ENCODE peak calls at places on chromosomes 4 and X, in five cellular contexts. G, S, A, V and E are unnamed samples.

GRCh38 chrX:130896816-130897508 is 6.0 kb downstream of the ENOX2 start:
- DNase-seq in G (no peak), S (no peak), A (no peak), V (no peak), E (no peak)

GRCh38 chrX:103330601-103331397 is 760 bp downstream of the TCEAL7 start:
- DNase-seq in G (no peak), S (no peak), A (no peak), V (peak; percentile 35), E (no peak)

GRCh38 chr4:132062611-132063239 is 1086.4 kb upstream of the PCDH10 start:
- DNase-seq in G (no peak), S (no peak), A (no peak), V (no peak), E (no peak)

GRCh38 chrX:70038951-70039350 is 10.8 kb downstream of the AWAT2 start:
- DNase-seq in G (no peak), S (no peak), A (no peak), V (no peak), E (no peak)

GRCh38 chrX:57134702-57135101 is 2.5 kb downstream of the SPIN2A start:
- DNase-seq in G (peak; percentile 72), S (no peak), A (no peak), V (no peak), E (no peak)

GRCh38 chrX:106917830-106918500 is 2.2 kb upstream of the CLDN2 start:
- DNase-seq in G (peak; percentile 95), S (no peak), A (peak; percentile 59), V (no peak), E (no peak)

GRCh38 chr4:129839687-129840086 is 743.7 kb downstream of the C4orf33 start:
- DNase-seq in G (no peak), S (no peak), A (no peak), V (no peak), E (no peak)

GRCh38 chrX:112081781-112082482 is 644 bp downstream of the TRPC5 start:
- DNase-seq in G (no peak), S (no peak), A (no peak), V (no peak), E (no peak)

GRCh38 chr4:1082215-1083182 is 30.9 kb downstream of the RNF212 start:
- DNase-seq in G (peak; percentile 92), S (peak; percentile 15), A (peak; percentile 94), V (no peak), E (no peak)

DNA sequence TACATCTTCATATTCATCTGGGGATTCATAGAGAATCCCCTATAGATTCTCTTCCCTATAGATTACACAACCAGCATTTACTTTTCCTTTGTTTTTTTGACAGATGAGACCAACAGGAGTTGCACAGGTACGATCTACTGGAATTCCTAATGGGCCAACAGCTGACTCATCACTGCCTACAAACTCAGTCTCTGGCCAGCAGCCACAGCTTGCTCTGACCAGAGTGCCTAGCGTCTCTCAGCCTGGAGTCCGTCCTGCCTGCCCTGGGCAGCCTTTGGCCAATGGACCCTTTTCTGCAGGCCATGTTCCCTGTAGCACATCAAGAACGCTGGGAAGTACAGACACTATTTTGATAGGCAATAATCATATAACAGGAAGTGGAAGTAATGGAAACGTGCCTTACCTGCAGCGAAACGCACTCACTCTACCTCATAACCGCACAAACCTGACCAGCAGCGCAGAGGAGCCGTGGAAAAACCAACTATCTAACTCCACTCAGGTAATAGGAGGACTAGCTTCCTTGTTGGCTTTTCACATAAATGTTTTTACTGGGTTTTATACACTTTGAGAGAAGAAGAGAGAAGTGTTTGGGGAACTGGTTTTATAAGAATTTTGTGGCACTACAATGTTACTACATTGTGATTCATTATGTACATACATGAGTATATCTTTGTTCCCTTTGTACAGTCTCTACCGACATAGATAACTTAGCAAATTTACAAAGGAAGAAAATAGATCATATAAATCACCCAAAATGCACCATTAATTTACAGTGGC is 137.2 kb downstream of the DIPK2B start:
- DNase-seq in G (peak; percentile 87), S (no peak), A (peak; percentile 60), V (no peak), E (no peak)
- H3K36me3 ChIP-seq in G (peaks cover 34% of the 10 kb centered on the region), S (peaks cover 3% of the 10 kb centered on the region), A (no peaks in the 10 kb centered on the region), V (peaks cover 63% of the 10 kb centered on the region), E (peaks cover 8% of the 10 kb centered on the region)

DNA sequence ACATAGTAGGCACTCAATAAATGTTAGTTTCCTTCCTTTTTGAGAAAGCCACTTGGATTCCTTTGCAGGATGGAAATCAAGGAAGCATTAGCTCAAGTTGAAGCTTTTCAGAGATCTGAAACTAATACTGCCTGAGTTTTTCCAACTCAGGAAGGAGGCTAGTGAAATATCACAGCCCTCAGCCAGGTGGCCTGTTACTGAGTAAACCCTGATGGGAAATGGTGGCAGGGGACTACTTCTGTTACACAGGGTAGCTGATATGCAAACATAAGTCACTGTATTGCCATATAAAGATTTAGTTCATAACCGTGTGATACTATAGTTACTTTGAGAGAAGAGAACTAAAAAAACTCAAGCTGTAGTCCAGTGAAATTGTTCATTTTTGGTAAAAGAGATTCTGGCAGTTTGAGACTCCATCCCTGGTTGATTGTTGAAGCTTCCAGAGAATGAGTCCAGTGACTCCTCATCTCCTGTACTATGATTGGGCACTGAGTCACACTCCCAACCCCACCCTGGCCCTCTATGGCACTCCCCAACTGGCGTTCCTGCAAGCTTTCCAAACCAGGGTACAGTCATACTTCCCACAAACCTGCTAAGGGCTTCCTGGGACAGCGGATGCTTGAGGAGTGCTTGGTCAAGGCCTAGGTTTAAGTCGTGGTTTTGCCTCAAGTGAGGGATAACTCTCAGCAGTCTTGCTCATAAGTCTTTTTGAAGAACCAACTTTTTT is 81.8 kb downstream of the MID1IP1 start:
- DNase-seq in G (peak; percentile 95), S (no peak), A (no peak), V (no peak), E (no peak)
- H3K4me1 ChIP-seq in G (peaks cover 78% of the 10 kb centered on the region), S (no peaks in the 10 kb centered on the region), A (no peaks in the 10 kb centered on the region), V (no peaks in the 10 kb centered on the region), E (no peaks in the 10 kb centered on the region)

GRCh38 chrX:153410888-153411254 is 401 bp upstream of the ZFP92 start:
- DNase-seq in G (no peak), S (no peak), A (no peak), V (no peak), E (no peak)

GRCh38 chrX:153411255-153411987 is at the start of gene ZFP92:
- DNase-seq in G (no peak), S (no peak), A (no peak), V (no peak), E (no peak)

GRCh38 chrX:153413731-153414130 is 2.5 kb downstream of the ZFP92 start:
- DNase-seq in G (no peak), S (no peak), A (no peak), V (no peak), E (no peak)

GRCh38 chrX:153412746-153413720 is 1.8 kb downstream of the ZFP92 start:
- DNase-seq in G (no peak), S (no peak), A (no peak), V (no peak), E (no peak)

DNA sequence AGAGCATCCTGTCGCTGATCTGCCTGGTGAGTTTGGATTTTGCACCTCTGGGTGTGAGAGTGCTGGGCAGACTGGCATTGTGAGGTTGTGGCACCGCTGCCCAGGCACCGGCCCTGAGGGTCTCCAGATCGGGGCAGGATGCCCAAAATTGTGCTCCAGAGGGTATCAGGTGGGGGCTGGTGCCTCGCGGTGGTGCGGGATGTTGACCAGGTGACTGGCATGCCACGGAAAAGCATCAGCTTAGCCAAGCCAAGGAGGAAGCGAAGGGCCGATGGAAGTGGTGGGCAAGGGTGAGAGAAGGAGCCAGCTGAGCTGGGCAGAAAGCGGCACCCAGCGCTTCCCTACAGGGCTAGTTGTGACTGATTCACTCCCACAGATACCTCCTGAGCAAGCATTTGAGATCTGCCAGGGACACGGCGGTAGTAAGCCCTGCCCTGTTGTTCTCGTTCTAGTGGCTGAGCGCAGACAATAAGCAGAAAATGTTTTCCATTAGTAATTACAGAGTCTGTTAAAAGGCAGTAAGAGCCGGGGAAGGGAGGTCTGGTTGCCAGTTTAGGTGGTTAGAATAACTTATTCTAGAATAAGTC is 809 bp downstream of the ZFP92 start:
- DNase-seq in G (no peak), S (no peak), A (no peak), V (no peak), E (no peak)
- H3K4me3 ChIP-seq in G (no peak overlapping the region), S (peak overlapping the region; percentile 47), A (no peak overlapping the region), V (peak overlapping the region; percentile 11), E (no peak overlapping the region)

GRCh38 chr4:100280807-100281206 is 90.5 kb upstream of the DDIT4L start:
- DNase-seq in G (no peak), S (no peak), A (no peak), V (no peak), E (no peak)

GRCh38 chr4:100286601-100287000 is 96.3 kb upstream of the DDIT4L start:
- DNase-seq in G (no peak), S (no peak), A (no peak), V (no peak), E (no peak)

GRCh38 chr4:100288167-100288566 is 97.9 kb upstream of the DDIT4L start:
- DNase-seq in G (peak; percentile 48), S (no peak), A (no peak), V (no peak), E (no peak)

GRCh38 chr4:100287569-100287968 is 97.3 kb upstream of the DDIT4L start:
- DNase-seq in G (no peak), S (no peak), A (no peak), V (no peak), E (no peak)

DNA sequence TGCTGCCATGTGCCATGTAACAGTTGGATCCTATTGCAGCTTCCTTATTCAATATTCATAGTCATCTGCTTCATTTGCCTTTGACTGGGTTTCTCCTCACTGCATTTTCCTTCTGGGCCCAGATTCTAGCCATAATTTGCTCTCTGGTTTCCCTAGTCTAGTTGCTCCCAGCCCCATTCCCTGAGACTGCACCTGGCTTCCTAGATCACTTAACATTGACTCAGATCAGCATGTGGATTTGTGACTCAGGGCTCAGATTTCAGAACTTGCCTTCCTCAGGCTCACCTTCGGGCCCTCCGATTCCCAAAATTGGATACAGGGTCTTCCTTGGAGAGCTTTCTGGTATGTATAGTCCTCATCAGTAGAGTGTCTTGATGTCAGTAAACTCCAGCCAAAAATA is 94.0 kb upstream of the DDIT4L start:
- DNase-seq in G (no peak), S (no peak), A (no peak), V (no peak), E (no peak)
- H3K36me3 ChIP-seq in G (no peaks in the 10 kb centered on the region), S (no peaks in the 10 kb centered on the region), A (no peaks in the 10 kb centered on the region), V (no peaks in the 10 kb centered on the region), E (no peaks in the 10 kb centered on the region)